ENCODE peak calls at places on chromosomes 11 and 22, in nine cellular contexts. O, F, R, T, Y, L, M, K and V are unnamed samples.

GRCh38 chr11:120811731-120812130 is 212.2 kb upstream of the TBCEL start:
- DNase-seq in Y (no peak), O (no peak), T (no peak), F (no peak), R (no peak), M (no peak), K (no peak), L (no peak), V (no peak)

GRCh38 chr11:109027851-109028250 is 363.0 kb downstream of the DDX10 start:
- DNase-seq in M (no peak), O (no peak), K (no peak), L (no peak), F (no peak), R (no peak), T (no peak), Y (no peak), V (no peak)

GRCh38 chr22:44448271-44448780 is 49.7 kb downstream of the RTL6 start:
- DNase-seq in F (peak; percentile 85), T (no peak), K (peak; percentile 85), M (no peak), O (no peak), Y (no peak), L (no peak), R (peak; percentile 85), V (no peak)

GRCh38 chr22:48758905-48759875 is 1068.5 kb downstream of the BRD1 start:
- DNase-seq in O (no peak), M (no peak), K (no peak), Y (no peak), R (no peak), T (no peak), F (no peak), L (peak; percentile 10), V (no peak)

GRCh38 chr11:10410844-10411200 is 44.2 kb upstream of the AMPD3 start:
- DNase-seq in O (no peak), T (no peak), R (no peak), M (no peak), K (no peak), L (no peak), F (no peak), Y (no peak), V (no peak)

GRCh38 chr11:34358666-34359547 is 1.1 kb upstream of the ABTB2 start:
- DNase-seq in K (peak; percentile 79), R (peak; percentile 47), Y (peak; percentile 67), T (peak; percentile 26), O (peak; percentile 83), L (peak; percentile 64), F (peak; percentile 80), M (peak; percentile 35), V (peak; percentile 79)

GRCh38 chr11:7657306-7658025 is 15.8 kb downstream of the CYB5R2 start:
- DNase-seq in O (peak; percentile 81), K (peak; percentile 68), M (no peak), T (no peak), F (peak; percentile 55), R (peak; percentile 6), Y (peak; percentile 60), L (peak; percentile 70), V (peak; percentile 82)

GRCh38 chr11:35919244-35919643 is 24.6 kb upstream of the LDLRAD3 start:
- DNase-seq in K (peak; percentile 79), Y (no peak), L (no peak), R (no peak), M (no peak), T (no peak), F (no peak), O (peak; percentile 70), V (peak; percentile 13)

GRCh38 chr22:49699476-49699875 is 128.2 kb downstream of the BRD1 start:
- DNase-seq in L (peak; percentile 13), Y (no peak), F (no peak), M (no peak), K (no peak), R (no peak), O (no peak), T (no peak), V (no peak)

GRCh38 chr11:86916330-86916729 is 38.9 kb downstream of the FZD4 start:
- DNase-seq in F (peak; percentile 83), K (peak; percentile 93), Y (no peak), R (peak; percentile 41), L (no peak), O (no peak), M (no peak), T (no peak), V (peak; percentile 57)

GRCh38 chr11:113884361-113884836 is 9.0 kb upstream of the USP28 start:
- DNase-seq in K (no peak), R (no peak), L (no peak), O (peak; percentile 34), T (no peak), M (no peak), Y (no peak), F (no peak), V (peak; percentile 93)

GRCh38 chr11:131833371-131833770 is 463.0 kb downstream of the NTM start:
- DNase-seq in T (no peak), R (no peak), M (no peak), Y (no peak), F (no peak), L (no peak), O (no peak), K (no peak), V (no peak)

GRCh38 chr11:116683982-116684381 is 88.8 kb downstream of the BUD13 start:
- DNase-seq in F (no peak), O (no peak), Y (no peak), K (no peak), T (no peak), M (no peak), L (no peak), R (no peak), V (no peak)

GRCh38 chr11:12853652-12854296 is 155.3 kb upstream of the RASSF10 start:
- DNase-seq in R (no peak), O (no peak), Y (no peak), M (no peak), K (no peak), F (no peak), L (no peak), T (no peak), V (peak; percentile 68)

GRCh38 chr22:50084570-50084969 is 656 bp downstream of the MLC1 start:
- DNase-seq in T (no peak), F (no peak), Y (no peak), M (no peak), R (no peak), O (no peak), L (no peak), K (no peak), V (no peak)

GRCh38 chr22:22684605-22685561 is 40.5 kb downstream of the GGTLC2 start:
- DNase-seq in M (no peak), T (no peak), R (peak; percentile 62), K (no peak), O (peak; percentile 55), L (no peak), Y (peak; percentile 57), F (peak; percentile 89), V (peak; percentile 37)

GRCh38 chr22:19874307-19875060 is 19.8 kb upstream of the GNB1L start:
- DNase-seq in T (no peak), R (no peak), K (no peak), M (no peak), F (no peak), O (peak; percentile 88), L (peak; percentile 18), Y (no peak), V (no peak)

GRCh38 chr11:93741882-93742226 is 382 bp downstream of the C11orf54 start:
- DNase-seq in K (no peak), L (no peak), R (peak; percentile 25), O (peak; percentile 41), T (no peak), F (peak; percentile 45), M (no peak), Y (no peak), V (peak; percentile 66)

GRCh38 chr22:44620129-44620840 is 81.7 kb upstream of the PRR5 start:
- DNase-seq in Y (peak; percentile 85), K (no peak), O (peak; percentile 97), M (peak; percentile 63), R (no peak), F (peak; percentile 30), L (peak; percentile 29), T (peak; percentile 23), V (peak; percentile 96)

GRCh38 chr11:109197656-109198055 is 224.3 kb upstream of the C11orf87 start:
- DNase-seq in Y (no peak), T (no peak), F (peak; percentile 1), M (no peak), K (peak; percentile 24), R (no peak), L (no peak), O (no peak), V (no peak)

GRCh38 chr22:45008853-45009751 is 703 bp downstream of the PHF21B start:
- DNase-seq in T (no peak), L (peak; percentile 33), Y (peak; percentile 25), F (no peak), K (no peak), O (peak; percentile 59), R (no peak), M (no peak), V (peak; percentile 56)

GRCh38 chr22:42500164-42500835 is 19.3 kb downstream of the RRP7A start:
- DNase-seq in O (peak; percentile 88), L (peak; percentile 89), F (peak; percentile 21), Y (peak; percentile 45), R (peak; percentile 7), T (peak; percentile 65), K (no peak), M (peak; percentile 62), V (peak; percentile 91)

GRCh38 chr11:48001438-48002021 is 21.2 kb downstream of the PTPRJ start:
- DNase-seq in K (peak; percentile 35), Y (no peak), M (peak; percentile 52), O (no peak), F (peak; percentile 54), L (no peak), R (peak; percentile 9), T (peak; percentile 35), V (no peak)

GRCh38 chr11:77106321-77106720 is 3.7 kb downstream of the OMP start:
- DNase-seq in O (no peak), L (peak; percentile 42), K (no peak), Y (no peak), T (no peak), M (no peak), R (no peak), F (no peak), V (no peak)

GRCh38 chr11:123122852-123123251 is 60.9 kb upstream of the HSPA8 start:
- DNase-seq in L (no peak), F (peak; percentile 21), T (no peak), M (no peak), Y (no peak), K (no peak), O (no peak), R (no peak), V (no peak)

GRCh38 chr11:1231396-1232327 is 8.8 kb downstream of the MUC5B start:
- DNase-seq in T (no peak), K (no peak), R (no peak), O (no peak), Y (peak; percentile 3), F (no peak), L (no peak), M (no peak), V (no peak)

GRCh38 chr11:109677876-109678275 is 255.9 kb downstream of the C11orf87 start:
- DNase-seq in L (no peak), O (no peak), F (no peak), K (no peak), M (no peak), Y (no peak), R (no peak), T (no peak), V (no peak)

GRCh38 chr22:25564320-25564978 is at the start of gene GRK3:
- DNase-seq in T (peak; percentile 27), O (peak; percentile 90), F (no peak), L (peak; percentile 55), R (no peak), K (peak; percentile 53), Y (peak; percentile 65), M (peak; percentile 47), V (peak; percentile 78)

GRCh38 chr22:33666661-33667619 is 253.3 kb downstream of the LARGE1 start:
- DNase-seq in F (no peak), R (no peak), Y (no peak), O (peak; percentile 50), T (no peak), M (no peak), L (peak; percentile 22), K (no peak), V (peak; percentile 75)

GRCh38 chr11:29629281-29629680 is 387.5 kb downstream of the KCNA4 start:
- DNase-seq in R (no peak), K (peak; percentile 75), M (no peak), Y (no peak), O (peak; percentile 8), L (no peak), F (no peak), T (no peak), V (peak; percentile 23)

GRCh38 chr11:119258180-119258579 is 52.0 kb downstream of the CBL start:
- DNase-seq in F (no peak), O (no peak), K (no peak), T (no peak), L (no peak), M (no peak), R (no peak), Y (no peak), V (peak; percentile 10)